ENCODE peak calls at places on chromosomes 3 and 15, in ten cellular contexts. One of them, this sample, is unnamed. For H3K4me1, the result is how much of the 10 kb centered on the place peaks cover.

GRCh38 chr3:127064391-127065137 is 81.6 kb downstream of the PLXNA1 start:
- DNase-seq in sigmoid colon: peak
- DNase-seq in thoracic aorta: no peak
- DNase-seq in GM23248: peak
- DNase-seq in heart left ventricle: no peak
- DNase-seq in upper lobe of left lung: no peak
- DNase-seq in ovary: no peak
- DNase-seq in PC-3: peak
- DNase-seq in psoas muscle: peak
- DNase-seq in neuronal stem cell: no peak
- DNase-seq in this sample: no peak

GRCh38 chr15:101026686-101027272 is 107.6 kb downstream of the LRRK1 start:
- DNase-seq in neuronal stem cell: no peak
- DNase-seq in heart left ventricle: peak
- DNase-seq in GM23248: no peak
- DNase-seq in upper lobe of left lung: no peak
- DNase-seq in sigmoid colon: peak
- DNase-seq in PC-3: no peak
- DNase-seq in psoas muscle: no peak
- DNase-seq in thoracic aorta: no peak
- DNase-seq in ovary: peak
- DNase-seq in this sample: no peak

GRCh38 chr15:97867870-97868269 is 92.6 kb upstream of the ARRDC4 start:
- DNase-seq in GM23248: no peak
- DNase-seq in upper lobe of left lung: no peak
- DNase-seq in ovary: no peak
- DNase-seq in PC-3: no peak
- DNase-seq in sigmoid colon: no peak
- DNase-seq in thoracic aorta: no peak
- DNase-seq in heart left ventricle: peak
- DNase-seq in neuronal stem cell: no peak
- DNase-seq in psoas muscle: no peak
- DNase-seq in this sample: no peak

GRCh38 chr3:100213891-100214573 is 46.8 kb upstream of the TBC1D23 start:
- DNase-seq in heart left ventricle: no peak
- DNase-seq in sigmoid colon: no peak
- DNase-seq in ovary: no peak
- DNase-seq in PC-3: peak
- DNase-seq in psoas muscle: no peak
- DNase-seq in GM23248: peak
- DNase-seq in neuronal stem cell: no peak
- DNase-seq in upper lobe of left lung: no peak
- DNase-seq in thoracic aorta: no peak
- DNase-seq in this sample: no peak

GRCh38 chr15:62253294-62253693 is 88.2 kb upstream of the C2CD4B start:
- DNase-seq in PC-3: no peak
- DNase-seq in ovary: no peak
- DNase-seq in GM23248: no peak
- DNase-seq in sigmoid colon: no peak
- DNase-seq in thoracic aorta: no peak
- DNase-seq in psoas muscle: no peak
- DNase-seq in upper lobe of left lung: no peak
- DNase-seq in neuronal stem cell: no peak
- DNase-seq in heart left ventricle: no peak
- DNase-seq in this sample: no peak

GRCh38 chr15:36903922-36904479 is 196.3 kb downstream of the MEIS2 start:
- DNase-seq in GM23248: no peak
- DNase-seq in psoas muscle: no peak
- DNase-seq in thoracic aorta: no peak
- DNase-seq in PC-3: no peak
- DNase-seq in ovary: no peak
- DNase-seq in heart left ventricle: no peak
- DNase-seq in neuronal stem cell: no peak
- DNase-seq in upper lobe of left lung: no peak
- DNase-seq in sigmoid colon: no peak
- DNase-seq in this sample: no peak

GRCh38 chr3:192879346-192880031 is 38.2 kb downstream of the MB21D2 start:
- DNase-seq in sigmoid colon: no peak
- DNase-seq in psoas muscle: no peak
- DNase-seq in ovary: peak
- DNase-seq in PC-3: peak
- DNase-seq in neuronal stem cell: peak
- DNase-seq in upper lobe of left lung: no peak
- DNase-seq in GM23248: peak
- DNase-seq in heart left ventricle: no peak
- DNase-seq in thoracic aorta: no peak
- DNase-seq in this sample: no peak

GRCh38 chr3:62874398-62875102 is 666 bp downstream of the CADPS start:
- DNase-seq in thoracic aorta: no peak
- DNase-seq in ovary: no peak
- DNase-seq in PC-3: no peak
- DNase-seq in psoas muscle: no peak
- DNase-seq in GM23248: peak
- DNase-seq in heart left ventricle: no peak
- DNase-seq in upper lobe of left lung: no peak
- DNase-seq in sigmoid colon: no peak
- DNase-seq in neuronal stem cell: no peak
- DNase-seq in this sample: no peak

GRCh38 chr15:30675126-30675525 is 49.2 kb downstream of the ARHGAP11B start:
- DNase-seq in psoas muscle: no peak
- DNase-seq in upper lobe of left lung: no peak
- DNase-seq in neuronal stem cell: no peak
- DNase-seq in ovary: no peak
- DNase-seq in PC-3: no peak
- DNase-seq in sigmoid colon: no peak
- DNase-seq in GM23248: peak
- DNase-seq in heart left ventricle: no peak
- DNase-seq in thoracic aorta: no peak
- DNase-seq in this sample: no peak

GRCh38 chr3:69236808-69237707 is 114.7 kb upstream of the LMOD3 start:
- DNase-seq in heart left ventricle: no peak
- DNase-seq in sigmoid colon: no peak
- DNase-seq in PC-3: no peak
- DNase-seq in upper lobe of left lung: no peak
- DNase-seq in ovary: no peak
- DNase-seq in neuronal stem cell: no peak
- DNase-seq in GM23248: no peak
- DNase-seq in psoas muscle: no peak
- DNase-seq in thoracic aorta: no peak
- DNase-seq in this sample: no peak
- H3K4me3 ChIP-seq in heart left ventricle: peak
- H3K4me3 ChIP-seq in sigmoid colon: no peak
- H3K4me3 ChIP-seq in PC-3: no peak
- H3K4me3 ChIP-seq in upper lobe of left lung: no peak
- H3K4me3 ChIP-seq in ovary: no peak
- H3K4me3 ChIP-seq in neuronal stem cell: no peak
- H3K4me3 ChIP-seq in GM23248: no peak
- H3K4me3 ChIP-seq in psoas muscle: peak
- H3K4me3 ChIP-seq in thoracic aorta: no peak
- H3K4me3 ChIP-seq in this sample: no peak

DNA sequence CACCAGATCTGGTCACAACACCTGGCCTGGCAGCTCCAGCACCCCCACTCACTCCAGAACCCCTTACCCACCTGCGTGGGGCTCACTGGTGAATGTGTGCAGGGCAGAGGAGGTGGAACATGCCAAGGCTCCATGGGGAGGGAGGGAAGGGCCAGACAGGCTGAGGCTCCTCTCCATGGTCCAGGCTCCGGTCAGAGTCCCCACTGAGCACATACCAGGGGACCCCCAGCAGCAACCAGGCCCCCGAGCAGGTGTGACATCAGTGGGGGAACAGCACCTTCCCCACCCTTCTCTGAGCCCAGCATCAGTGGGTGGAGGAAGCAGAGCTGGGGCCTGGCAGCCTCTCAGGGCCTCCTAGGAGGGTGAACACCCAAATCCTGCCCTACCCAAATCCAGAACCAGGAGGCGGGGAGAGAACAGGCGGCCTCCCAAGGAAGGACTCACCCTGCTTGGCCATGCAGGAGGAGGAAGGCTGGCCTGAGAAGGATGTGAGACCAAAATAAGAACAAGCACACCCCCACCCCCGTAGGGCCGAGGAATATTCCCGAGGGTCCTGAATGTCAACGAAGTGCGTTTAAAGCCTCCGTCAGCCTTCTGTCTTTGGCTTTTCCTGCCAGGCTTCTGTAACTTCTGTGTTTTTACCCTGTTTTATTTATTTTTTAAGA is 1.1 kb upstream of the GP9 start:
- DNase-seq in GM23248: no peak
- DNase-seq in ovary: no peak
- DNase-seq in psoas muscle: peak
- DNase-seq in upper lobe of left lung: no peak
- DNase-seq in thoracic aorta: no peak
- DNase-seq in neuronal stem cell: no peak
- DNase-seq in sigmoid colon: no peak
- DNase-seq in PC-3: no peak
- DNase-seq in heart left ventricle: no peak
- DNase-seq in this sample: no peak
- H3K4me1 ChIP-seq in GM23248: under half
- H3K4me1 ChIP-seq in ovary: under half
- H3K4me1 ChIP-seq in psoas muscle: under half
- H3K4me1 ChIP-seq in upper lobe of left lung: under half
- H3K4me1 ChIP-seq in thoracic aorta: under half
- H3K4me1 ChIP-seq in neuronal stem cell: under half
- H3K4me1 ChIP-seq in sigmoid colon: under half
- H3K4me1 ChIP-seq in PC-3: under half
- H3K4me1 ChIP-seq in heart left ventricle: under half
- H3K4me1 ChIP-seq in this sample: under half

GRCh38 chr15:29570121-29570930 is 251.9 kb downstream of the TJP1 start:
- DNase-seq in thoracic aorta: no peak
- DNase-seq in sigmoid colon: no peak
- DNase-seq in ovary: no peak
- DNase-seq in PC-3: no peak
- DNase-seq in upper lobe of left lung: no peak
- DNase-seq in neuronal stem cell: peak
- DNase-seq in GM23248: peak
- DNase-seq in psoas muscle: no peak
- DNase-seq in heart left ventricle: no peak
- DNase-seq in this sample: no peak
- H3K4me3 ChIP-seq in thoracic aorta: peak
- H3K4me3 ChIP-seq in sigmoid colon: peak
- H3K4me3 ChIP-seq in ovary: peak
- H3K4me3 ChIP-seq in PC-3: peak
- H3K4me3 ChIP-seq in upper lobe of left lung: peak
- H3K4me3 ChIP-seq in neuronal stem cell: peak
- H3K4me3 ChIP-seq in GM23248: peak
- H3K4me3 ChIP-seq in psoas muscle: peak
- H3K4me3 ChIP-seq in heart left ventricle: peak
- H3K4me3 ChIP-seq in this sample: no peak

DNA sequence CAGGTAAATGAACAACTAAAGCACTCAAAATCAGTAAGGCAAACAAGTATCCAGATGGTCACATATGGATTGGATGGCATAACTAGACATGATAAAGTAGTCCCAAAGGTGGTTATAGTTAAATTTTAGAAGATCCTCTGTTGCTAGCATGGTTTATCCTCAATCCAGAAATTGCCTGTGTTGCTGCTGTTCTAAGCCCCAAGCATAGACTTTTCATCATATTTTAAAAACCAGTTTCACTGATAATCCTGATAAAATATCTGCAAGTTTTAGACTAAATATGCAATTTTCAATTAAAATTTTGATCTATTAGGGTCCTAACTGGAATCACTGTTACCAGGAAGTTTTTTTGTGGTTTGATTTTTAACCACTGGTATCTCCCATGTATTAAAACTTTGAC is 35.4 kb downstream of the MBNL1 start:
- DNase-seq in upper lobe of left lung: no peak
- DNase-seq in ovary: no peak
- DNase-seq in GM23248: no peak
- DNase-seq in heart left ventricle: no peak
- DNase-seq in sigmoid colon: no peak
- DNase-seq in thoracic aorta: no peak
- DNase-seq in psoas muscle: no peak
- DNase-seq in neuronal stem cell: no peak
- DNase-seq in PC-3: no peak
- DNase-seq in this sample: no peak
- H3K4me1 ChIP-seq in upper lobe of left lung: half or more
- H3K4me1 ChIP-seq in ovary: under half
- H3K4me1 ChIP-seq in GM23248: half or more
- H3K4me1 ChIP-seq in heart left ventricle: half or more
- H3K4me1 ChIP-seq in sigmoid colon: half or more
- H3K4me1 ChIP-seq in thoracic aorta: half or more
- H3K4me1 ChIP-seq in psoas muscle: half or more
- H3K4me1 ChIP-seq in neuronal stem cell: under half
- H3K4me1 ChIP-seq in PC-3: half or more
- H3K4me1 ChIP-seq in this sample: half or more

DNA sequence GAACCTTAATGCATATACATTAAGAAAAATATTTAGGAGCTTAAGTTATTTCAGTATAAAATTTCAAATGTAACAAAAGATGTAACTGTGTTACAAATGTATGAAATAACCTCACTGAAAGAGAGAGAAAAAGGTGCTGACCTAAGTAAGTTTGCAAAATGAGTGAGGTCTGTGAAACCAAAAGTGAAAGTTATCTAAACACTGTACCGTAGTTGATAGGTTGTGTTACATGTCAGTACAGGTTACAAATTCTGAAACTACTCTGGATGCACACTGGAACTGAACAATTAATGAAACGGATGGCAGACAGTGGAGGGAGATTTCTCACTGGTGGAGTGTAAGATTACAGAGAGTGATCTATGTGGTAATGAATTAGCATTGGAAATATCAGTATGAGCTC is 420.7 kb downstream of the ZNF385D start:
- DNase-seq in sigmoid colon: no peak
- DNase-seq in GM23248: no peak
- DNase-seq in PC-3: peak
- DNase-seq in ovary: no peak
- DNase-seq in thoracic aorta: no peak
- DNase-seq in psoas muscle: no peak
- DNase-seq in neuronal stem cell: no peak
- DNase-seq in heart left ventricle: no peak
- DNase-seq in upper lobe of left lung: no peak
- DNase-seq in this sample: no peak
- H3K4me3 ChIP-seq in sigmoid colon: no peak
- H3K4me3 ChIP-seq in GM23248: no peak
- H3K4me3 ChIP-seq in PC-3: peak
- H3K4me3 ChIP-seq in ovary: no peak
- H3K4me3 ChIP-seq in thoracic aorta: peak
- H3K4me3 ChIP-seq in psoas muscle: peak
- H3K4me3 ChIP-seq in neuronal stem cell: no peak
- H3K4me3 ChIP-seq in heart left ventricle: peak
- H3K4me3 ChIP-seq in upper lobe of left lung: peak
- H3K4me3 ChIP-seq in this sample: no peak

DNA sequence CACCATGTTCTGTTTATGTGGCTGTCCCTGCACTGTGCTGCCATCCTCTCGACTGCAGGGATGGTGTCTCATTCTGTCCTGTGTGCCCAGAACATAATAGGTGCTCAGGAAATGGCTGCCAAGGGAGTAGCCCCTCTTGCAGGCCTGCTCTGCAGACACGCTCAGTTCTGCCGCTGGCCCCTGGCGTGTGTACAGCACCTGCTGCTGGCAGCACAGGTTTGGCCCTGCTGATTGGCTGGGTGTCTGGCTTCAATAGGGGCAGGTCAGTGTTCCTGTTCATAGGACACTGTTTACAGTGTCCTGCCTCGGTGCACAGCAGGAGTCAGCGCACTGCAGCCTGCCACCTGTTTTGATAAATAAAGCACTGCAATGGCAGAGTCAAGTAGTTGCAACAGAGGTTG is 146.9 kb downstream of the DNAJB8 start:
- DNase-seq in upper lobe of left lung: peak
- DNase-seq in GM23248: no peak
- DNase-seq in psoas muscle: no peak
- DNase-seq in thoracic aorta: no peak
- DNase-seq in heart left ventricle: no peak
- DNase-seq in PC-3: no peak
- DNase-seq in ovary: no peak
- DNase-seq in neuronal stem cell: no peak
- DNase-seq in sigmoid colon: peak
- DNase-seq in this sample: no peak
- H3K4me1 ChIP-seq in upper lobe of left lung: under half
- H3K4me1 ChIP-seq in GM23248: under half
- H3K4me1 ChIP-seq in psoas muscle: under half
- H3K4me1 ChIP-seq in thoracic aorta: under half
- H3K4me1 ChIP-seq in heart left ventricle: under half
- H3K4me1 ChIP-seq in PC-3: under half
- H3K4me1 ChIP-seq in ovary: under half
- H3K4me1 ChIP-seq in neuronal stem cell: under half
- H3K4me1 ChIP-seq in sigmoid colon: under half
- H3K4me1 ChIP-seq in this sample: under half